ENCODE peak calls at places on chromosomes 7 and 10, in six cellular contexts. U is IMR-90, M is GM10248, G is tibial artery, L is AG09309, Y is A549. N is an unnamed sample.

GRCh38 chr10:87925570-87925969 is 62.1 kb downstream of the PTEN start:
- DNase-seq in U (no peak), G (no peak), Y (no peak), L (no peak), M (no peak), N (no peak)

GRCh38 chr7:86972072-86972471 is 87.4 kb downstream of the ELAPOR2 start:
- DNase-seq in M (no peak), G (no peak), U (no peak), Y (peak; percentile 2), L (no peak), N (no peak)

GRCh38 chr7:50712527-50713356 is 70.0 kb downstream of the GRB10 start:
- DNase-seq in Y (no peak), G (no peak), L (no peak), M (no peak), U (no peak), N (no peak)

GRCh38 chr7:105131033-105131656 is 117.1 kb downstream of the KMT2E start:
- DNase-seq in G (no peak), L (no peak), Y (no peak), M (peak; percentile 27), U (peak; percentile 60), N (peak; percentile 50)

GRCh38 chr10:70809726-70810125 is 6.0 kb upstream of the SGPL1 start:
- DNase-seq in U (no peak), Y (no peak), G (no peak), M (no peak), L (no peak), N (no peak)

GRCh38 chr7:44709945-44710596 is 38.6 kb upstream of the ZMIZ2 start:
- DNase-seq in L (no peak), U (no peak), Y (no peak), M (peak; percentile 6), G (no peak), N (no peak)

GRCh38 chr10:128373831-128374230 is 247.6 kb upstream of the MKI67 start:
- DNase-seq in U (no peak), G (no peak), L (no peak), M (no peak), Y (no peak), N (no peak)

GRCh38 chr7:56033671-56034432 is 17.4 kb downstream of the PSPH start:
- DNase-seq in G (no peak), M (peak; percentile 86), U (peak; percentile 70), L (peak; percentile 16), Y (peak; percentile 83), N (peak; percentile 87)

GRCh38 chr10:13627459-13628310 is 40.9 kb downstream of the PRPF18 start:
- DNase-seq in U (no peak), G (no peak), Y (no peak), M (no peak), L (peak; percentile 7), N (no peak)

DNA sequence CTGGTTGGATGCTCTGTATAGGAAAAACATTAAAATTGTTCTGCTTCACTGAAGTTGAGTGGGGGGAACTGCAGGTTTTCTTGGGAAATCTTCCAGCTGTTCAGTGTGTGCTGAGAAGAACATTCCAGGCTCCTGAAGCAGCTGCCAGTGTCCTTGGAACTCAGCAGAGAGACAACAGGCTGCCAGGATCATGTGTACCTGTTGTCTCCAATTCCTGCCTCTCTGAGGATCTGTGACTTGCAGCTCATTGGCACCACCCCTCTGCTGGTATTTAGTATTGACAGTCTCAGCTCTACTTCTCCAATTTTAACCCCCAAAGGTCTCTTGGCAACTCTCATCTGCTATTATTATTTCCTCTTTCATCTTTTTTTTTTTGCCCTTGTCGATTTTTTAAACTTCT is 42.3 kb upstream of the PRKG1 start:
- DNase-seq in Y (no peak), G (no peak), U (no peak), L (no peak), M (no peak), N (no peak)
- TF ChIP-seq CTCF in Y (no peak), G (no peak), U (no peak), L (no peak), M (no peak), N (no peak)

GRCh38 chr10:63866747-63867140 is 345.5 kb downstream of the REEP3 start:
- DNase-seq in G (no peak), Y (peak; percentile 22), U (no peak), L (no peak), M (no peak), N (no peak)
- TF ChIP-seq CTCF in G (no peak), Y (peak; percentile 36), U (peak; percentile 29), L (no peak), M (no peak), N (peak; percentile 25)

GRCh38 chr10:123588386-123588914 is 77.7 kb upstream of the GPR26 start:
- DNase-seq in L (no peak), G (no peak), Y (no peak), U (no peak), M (no peak), N (no peak)

GRCh38 chr10:123583639-123584418 is 82.3 kb upstream of the GPR26 start:
- DNase-seq in L (peak; percentile 82), M (peak; percentile 68), Y (peak; percentile 68), G (peak; percentile 95), U (peak; percentile 21), N (peak; percentile 70)

GRCh38 chr10:123587110-123587509 is 79.0 kb upstream of the GPR26 start:
- DNase-seq in U (no peak), G (no peak), Y (no peak), L (no peak), M (no peak), N (no peak)

GRCh38 chr10:123584419-123584775 is 81.8 kb upstream of the GPR26 start:
- DNase-seq in U (no peak), L (no peak), M (no peak), G (no peak), Y (no peak), N (no peak)

DNA sequence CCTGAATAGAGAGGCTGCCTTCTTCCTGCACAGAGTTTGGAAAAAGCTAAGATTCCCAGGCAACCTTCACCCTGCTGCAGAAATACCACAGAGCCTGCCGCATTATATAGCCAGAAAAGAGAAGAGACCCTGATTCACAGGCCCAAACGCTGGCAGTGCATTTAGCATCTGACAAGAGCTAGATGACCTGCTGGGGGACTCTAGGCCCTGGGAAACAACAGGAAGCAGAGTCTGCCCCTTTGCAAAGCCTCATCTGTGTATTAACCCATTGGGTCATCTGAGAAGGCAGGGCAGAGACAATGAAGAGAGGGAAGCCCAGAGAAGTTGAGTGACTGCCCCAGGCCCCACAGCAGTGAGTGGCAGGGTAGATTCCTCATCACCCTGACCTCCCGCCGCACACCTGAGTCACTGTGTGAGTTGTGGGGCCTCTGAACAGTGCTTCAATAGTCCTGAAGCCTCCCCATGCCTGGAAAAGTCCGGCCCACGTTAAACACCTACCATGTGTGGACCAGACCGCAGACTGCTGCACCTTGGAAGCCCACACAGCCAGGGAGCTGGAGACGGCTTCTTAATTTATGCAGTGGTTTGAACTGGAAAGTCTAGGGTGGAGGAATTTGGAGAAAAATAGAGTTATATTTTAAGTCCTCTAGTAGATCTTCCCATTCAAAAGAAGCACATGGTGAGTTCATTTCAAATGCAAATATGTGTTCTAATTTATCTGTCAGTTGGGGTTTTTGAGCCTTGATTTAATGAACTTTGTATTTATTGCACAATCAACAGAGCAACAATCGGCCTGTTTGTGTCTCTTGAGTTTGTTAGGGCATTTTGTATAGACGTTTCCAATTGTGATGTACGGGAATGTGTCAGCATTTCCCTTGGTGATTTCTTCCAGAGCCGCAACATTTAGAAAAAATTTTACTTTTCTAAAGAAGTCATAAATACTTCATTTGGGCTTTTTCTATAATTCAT is 80.4 kb upstream of the GPR26 start:
- DNase-seq in G (no peak), Y (no peak), M (no peak), U (no peak), L (no peak), N (no peak)
- TF ChIP-seq CTCF in G (no peak), Y (no peak), M (no peak), U (no peak), L (no peak), N (no peak)

DNA sequence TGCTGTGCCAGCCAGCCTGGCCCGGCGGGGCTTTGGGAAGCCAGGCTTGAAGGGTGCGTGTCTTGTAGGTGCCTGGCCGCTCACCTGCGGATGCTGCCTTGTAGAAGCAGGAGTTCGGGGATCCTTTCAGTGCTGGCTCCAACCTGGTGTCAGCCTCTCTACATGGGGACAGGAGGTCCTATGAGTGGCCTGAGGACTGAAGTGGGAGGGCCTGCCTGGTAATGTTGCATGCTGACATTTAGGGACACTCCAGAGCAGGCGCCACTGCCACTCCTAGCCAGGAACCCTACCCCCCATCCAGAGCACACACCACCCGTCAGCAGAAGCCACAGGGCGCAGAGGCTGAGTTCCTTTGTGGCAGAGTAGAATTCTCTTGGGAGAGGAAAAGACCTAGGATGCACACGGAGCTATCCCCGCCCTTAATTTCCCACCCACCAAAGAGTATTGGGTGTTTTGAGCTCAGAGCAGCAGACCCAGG is 603 bp upstream of the INSYN2A start:
- DNase-seq in Y (no peak), M (no peak), G (no peak), U (no peak), L (no peak), N (no peak)
- TF ChIP-seq CTCF in Y (no peak), M (no peak), G (no peak), U (no peak), L (no peak), N (no peak)

DNA sequence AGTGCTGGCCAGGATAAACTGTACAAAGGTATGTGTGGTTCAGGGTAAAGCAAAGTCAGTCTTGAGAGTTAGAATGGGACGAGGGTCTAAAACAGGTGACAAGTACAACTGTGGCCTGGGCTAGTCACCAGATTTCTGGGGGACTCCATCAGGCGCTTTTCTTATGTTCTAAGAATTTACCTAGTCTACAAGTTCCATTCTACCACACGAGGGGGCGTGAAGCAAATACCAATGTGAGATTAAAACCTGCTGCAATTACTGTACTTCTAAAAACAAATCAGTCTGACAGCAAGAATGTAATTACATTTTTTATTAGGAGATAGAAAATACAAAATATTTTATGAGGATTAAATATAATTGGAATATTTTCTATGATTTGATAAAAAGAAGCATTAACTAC is 146.5 kb downstream of the ALOX5 start:
- DNase-seq in G (no peak), L (no peak), M (no peak), Y (no peak), U (no peak), N (no peak)
- TF ChIP-seq CTCF in G (no peak), L (no peak), M (no peak), Y (no peak), U (no peak), N (no peak)

N was measured in GM13977.